ENCODE peak calls at places on chromosomes 11 and 22, in five cellular contexts. One of them, this sample, is unnamed.

GRCh38 chr11:96168623-96169022 is 174.4 kb downstream of the MAML2 start:
- DNase-seq in non-pigmented ciliary epithelial cell: peak
- DNase-seq in ovary: peak
- DNase-seq in caudate nucleus: no peak
- DNase-seq in neural crest cell: no peak
- DNase-seq in this sample: peak

GRCh38 chr11:120178441-120179070 is 32.3 kb upstream of the OAF start:
- DNase-seq in caudate nucleus: no peak
- DNase-seq in neural crest cell: no peak
- DNase-seq in non-pigmented ciliary epithelial cell: no peak
- DNase-seq in ovary: no peak
- DNase-seq in this sample: no peak

GRCh38 chr11:35234836-35235235 is 95.9 kb downstream of the CD44 start:
- DNase-seq in caudate nucleus: no peak
- DNase-seq in ovary: no peak
- DNase-seq in neural crest cell: no peak
- DNase-seq in non-pigmented ciliary epithelial cell: no peak
- DNase-seq in this sample: no peak

GRCh38 chr11:72524711-72525110 is 90.4 kb upstream of the CLPB start:
- DNase-seq in ovary: no peak
- DNase-seq in non-pigmented ciliary epithelial cell: no peak
- DNase-seq in caudate nucleus: no peak
- DNase-seq in neural crest cell: no peak
- DNase-seq in this sample: no peak

GRCh38 chr11:75577198-75577597 is 15.1 kb downstream of the SERPINH1 start:
- DNase-seq in caudate nucleus: no peak
- DNase-seq in non-pigmented ciliary epithelial cell: no peak
- DNase-seq in neural crest cell: peak
- DNase-seq in ovary: peak
- DNase-seq in this sample: peak

GRCh38 chr22:50684501-50684900 is 11.9 kb downstream of the SHANK3 start:
- DNase-seq in non-pigmented ciliary epithelial cell: no peak
- DNase-seq in ovary: no peak
- DNase-seq in caudate nucleus: no peak
- DNase-seq in neural crest cell: no peak
- DNase-seq in this sample: no peak

GRCh38 chr11:42770444-42771065 is 541.2 kb upstream of the API5 start:
- DNase-seq in caudate nucleus: no peak
- DNase-seq in neural crest cell: peak
- DNase-seq in ovary: no peak
- DNase-seq in non-pigmented ciliary epithelial cell: no peak
- DNase-seq in this sample: no peak

GRCh38 chr11:127340438-127340837 is 339.9 kb upstream of the KIRREL3 start:
- DNase-seq in caudate nucleus: no peak
- DNase-seq in non-pigmented ciliary epithelial cell: no peak
- DNase-seq in ovary: no peak
- DNase-seq in neural crest cell: no peak
- DNase-seq in this sample: no peak

GRCh38 chr11:68313574-68314202 is 1.3 kb downstream of the LRP5 start:
- DNase-seq in neural crest cell: no peak
- DNase-seq in caudate nucleus: no peak
- DNase-seq in non-pigmented ciliary epithelial cell: no peak
- DNase-seq in ovary: peak
- DNase-seq in this sample: no peak

GRCh38 chr22:46058591-46059519 is 81.9 kb upstream of the WNT7B start:
- DNase-seq in non-pigmented ciliary epithelial cell: no peak
- DNase-seq in caudate nucleus: no peak
- DNase-seq in neural crest cell: no peak
- DNase-seq in ovary: peak
- DNase-seq in this sample: peak

GRCh38 chr11:61134801-61135257 is 26.4 kb downstream of the VPS37C start:
- DNase-seq in caudate nucleus: no peak
- DNase-seq in ovary: no peak
- DNase-seq in non-pigmented ciliary epithelial cell: no peak
- DNase-seq in neural crest cell: no peak
- DNase-seq in this sample: peak

GRCh38 chr11:62921573-62922188 is 518 bp upstream of the CHRM1 start:
- DNase-seq in neural crest cell: no peak
- DNase-seq in non-pigmented ciliary epithelial cell: no peak
- DNase-seq in caudate nucleus: no peak
- DNase-seq in ovary: no peak
- DNase-seq in this sample: no peak

GRCh38 chr11:128157423-128158298 is 429.7 kb downstream of the ETS1 start:
- DNase-seq in caudate nucleus: no peak
- DNase-seq in non-pigmented ciliary epithelial cell: no peak
- DNase-seq in ovary: no peak
- DNase-seq in neural crest cell: peak
- DNase-seq in this sample: peak

GRCh38 chr11:17518366-17518765 is 25.9 kb downstream of the USH1C start:
- DNase-seq in non-pigmented ciliary epithelial cell: no peak
- DNase-seq in ovary: no peak
- DNase-seq in caudate nucleus: no peak
- DNase-seq in neural crest cell: no peak
- DNase-seq in this sample: no peak

GRCh38 chr11:15185021-15185420 is 70.3 kb downstream of the INSC start:
- DNase-seq in ovary: no peak
- DNase-seq in caudate nucleus: no peak
- DNase-seq in neural crest cell: no peak
- DNase-seq in non-pigmented ciliary epithelial cell: no peak
- DNase-seq in this sample: no peak

GRCh38 chr11:76077575-76078150 is 128.6 kb downstream of the WNT11 start:
- DNase-seq in non-pigmented ciliary epithelial cell: no peak
- DNase-seq in caudate nucleus: no peak
- DNase-seq in neural crest cell: no peak
- DNase-seq in ovary: no peak
- DNase-seq in this sample: no peak

GRCh38 chr11:5620606-5621521 is 3.9 kb upstream of the TRIM34 start:
- DNase-seq in caudate nucleus: no peak
- DNase-seq in non-pigmented ciliary epithelial cell: peak
- DNase-seq in neural crest cell: no peak
- DNase-seq in ovary: no peak
- DNase-seq in this sample: no peak

GRCh38 chr11:18669211-18669593 is 29.4 kb upstream of the TMEM86A start:
- DNase-seq in ovary: no peak
- DNase-seq in neural crest cell: no peak
- DNase-seq in caudate nucleus: no peak
- DNase-seq in non-pigmented ciliary epithelial cell: no peak
- DNase-seq in this sample: no peak

GRCh38 chr22:27801197-27801615 is 350 bp downstream of the MN1 start:
- DNase-seq in caudate nucleus: no peak
- DNase-seq in neural crest cell: peak
- DNase-seq in non-pigmented ciliary epithelial cell: no peak
- DNase-seq in ovary: no peak
- DNase-seq in this sample: peak

GRCh38 chr11:110173775-110174644 is 80.8 kb downstream of the ZC3H12C start:
- DNase-seq in neural crest cell: peak
- DNase-seq in non-pigmented ciliary epithelial cell: no peak
- DNase-seq in caudate nucleus: peak
- DNase-seq in ovary: peak
- DNase-seq in this sample: peak

GRCh38 chr22:37675930-37676571 is 615 bp downstream of the LGALS1 start:
- DNase-seq in caudate nucleus: no peak
- DNase-seq in non-pigmented ciliary epithelial cell: no peak
- DNase-seq in neural crest cell: no peak
- DNase-seq in ovary: peak
- DNase-seq in this sample: peak

GRCh38 chr22:37303821-37304274 is 21.5 kb downstream of the CYTH4 start:
- DNase-seq in neural crest cell: no peak
- DNase-seq in ovary: no peak
- DNase-seq in non-pigmented ciliary epithelial cell: peak
- DNase-seq in caudate nucleus: no peak
- DNase-seq in this sample: no peak

GRCh38 chr11:130162733-130163132 is 3.2 kb downstream of the ST14 start:
- DNase-seq in neural crest cell: no peak
- DNase-seq in caudate nucleus: no peak
- DNase-seq in ovary: no peak
- DNase-seq in non-pigmented ciliary epithelial cell: no peak
- DNase-seq in this sample: no peak

GRCh38 chr11:76419896-76420295 is 24.9 kb upstream of the EMSY start:
- DNase-seq in neural crest cell: no peak
- DNase-seq in caudate nucleus: no peak
- DNase-seq in ovary: no peak
- DNase-seq in non-pigmented ciliary epithelial cell: no peak
- DNase-seq in this sample: no peak

GRCh38 chr11:35923452-35923851 is 20.4 kb upstream of the LDLRAD3 start:
- DNase-seq in caudate nucleus: no peak
- DNase-seq in ovary: no peak
- DNase-seq in neural crest cell: no peak
- DNase-seq in non-pigmented ciliary epithelial cell: no peak
- DNase-seq in this sample: no peak

GRCh38 chr11:121625784-121626506 is 173.2 kb upstream of the SORL1-AS1 start:
- DNase-seq in caudate nucleus: no peak
- DNase-seq in ovary: no peak
- DNase-seq in neural crest cell: no peak
- DNase-seq in non-pigmented ciliary epithelial cell: no peak
- DNase-seq in this sample: peak

GRCh38 chr11:130477646-130478203 is 29.3 kb downstream of the ADAMTS15 start:
- DNase-seq in neural crest cell: no peak
- DNase-seq in ovary: no peak
- DNase-seq in caudate nucleus: no peak
- DNase-seq in non-pigmented ciliary epithelial cell: no peak
- DNase-seq in this sample: no peak

GRCh38 chr11:116844722-116845121 is 7.3 kb upstream of the APOA1 start:
- DNase-seq in caudate nucleus: no peak
- DNase-seq in ovary: no peak
- DNase-seq in neural crest cell: no peak
- DNase-seq in non-pigmented ciliary epithelial cell: no peak
- DNase-seq in this sample: no peak

GRCh38 chr11:61816736-61817455 is at the start of gene FADS1:
- DNase-seq in neural crest cell: peak
- DNase-seq in ovary: peak
- DNase-seq in caudate nucleus: peak
- DNase-seq in non-pigmented ciliary epithelial cell: peak
- DNase-seq in this sample: peak

GRCh38 chr11:77140231-77140959 is 12.3 kb downstream of the MYO7A start:
- DNase-seq in ovary: peak
- DNase-seq in non-pigmented ciliary epithelial cell: no peak
- DNase-seq in neural crest cell: no peak
- DNase-seq in caudate nucleus: no peak
- DNase-seq in this sample: peak

GRCh38 chr11:119560961-119561360 is 138.0 kb upstream of the THY1 start:
- DNase-seq in ovary: no peak
- DNase-seq in non-pigmented ciliary epithelial cell: no peak
- DNase-seq in caudate nucleus: no peak
- DNase-seq in neural crest cell: no peak
- DNase-seq in this sample: no peak

GRCh38 chr11:70031631-70032469 is 46.3 kb upstream of the ANO1 start:
- DNase-seq in ovary: no peak
- DNase-seq in caudate nucleus: no peak
- DNase-seq in non-pigmented ciliary epithelial cell: no peak
- DNase-seq in neural crest cell: no peak
- DNase-seq in this sample: no peak